ENCODE peak calls at places on chromosomes 1 and 21, in five cellular contexts. One of them, this sample, is unnamed.
A peak's percentile ranks its signal among the peaks of the same experiment; 100 is the strongest.

GRCh38 chr1:235152235-235152634 is 8.8 kb downstream of the RBM34 start:
- DNase-seq in PC-3: no peak
- DNase-seq in BE2C: no peak
- DNase-seq in bronchial epithelial cell: no peak
- DNase-seq in cardiac fibroblast: no peak
- DNase-seq in this sample: no peak

GRCh38 chr1:160607051-160608032 is 28.0 kb upstream of the CD84 start:
- DNase-seq in PC-3: peak; percentile 88
- DNase-seq in BE2C: peak; percentile 41
- DNase-seq in bronchial epithelial cell: peak; percentile 83
- DNase-seq in cardiac fibroblast: peak; percentile 84
- DNase-seq in this sample: peak; percentile 88

GRCh38 chr21:29985866-29986265 is 46.1 kb upstream of the GRIK1 start:
- DNase-seq in PC-3: no peak
- DNase-seq in BE2C: no peak
- DNase-seq in bronchial epithelial cell: no peak
- DNase-seq in cardiac fibroblast: no peak
- DNase-seq in this sample: no peak

GRCh38 chr1:222728746-222729145 is 8.3 kb upstream of the FAM177B start:
- DNase-seq in PC-3: no peak
- DNase-seq in BE2C: no peak
- DNase-seq in bronchial epithelial cell: no peak
- DNase-seq in cardiac fibroblast: no peak
- DNase-seq in this sample: no peak

GRCh38 chr1:113507552-113508214 is 117.4 kb downstream of the MAGI3 start:
- DNase-seq in PC-3: no peak
- DNase-seq in BE2C: no peak
- DNase-seq in bronchial epithelial cell: no peak
- DNase-seq in cardiac fibroblast: no peak
- DNase-seq in this sample: no peak

GRCh38 chr1:52403566-52404115 is 582 bp downstream of the ORC1 start:
- DNase-seq in PC-3: peak; percentile 82
- DNase-seq in BE2C: peak; percentile 17
- DNase-seq in bronchial epithelial cell: peak; percentile 87
- DNase-seq in cardiac fibroblast: peak; percentile 71
- DNase-seq in this sample: peak; percentile 87

GRCh38 chr1:219147571-219148019 is 26.1 kb upstream of the LYPLAL1 start:
- DNase-seq in PC-3: no peak
- DNase-seq in BE2C: no peak
- DNase-seq in bronchial epithelial cell: no peak
- DNase-seq in cardiac fibroblast: no peak
- DNase-seq in this sample: no peak

GRCh38 chr1:43294761-43295160 is 6.0 kb upstream of the TIE1 start:
- DNase-seq in PC-3: no peak
- DNase-seq in BE2C: no peak
- DNase-seq in bronchial epithelial cell: no peak
- DNase-seq in cardiac fibroblast: no peak
- DNase-seq in this sample: no peak

GRCh38 chr1:173527151-173527826 is 50.2 kb downstream of the PRDX6 start:
- DNase-seq in PC-3: peak; percentile 58
- DNase-seq in BE2C: peak; percentile 33
- DNase-seq in bronchial epithelial cell: peak; percentile 71
- DNase-seq in cardiac fibroblast: peak; percentile 65
- DNase-seq in this sample: peak; percentile 83

GRCh38 chr1:93827633-93828436 is 51.2 kb downstream of the DNTTIP2 start:
- DNase-seq in PC-3: peak; percentile 63
- DNase-seq in BE2C: no peak
- DNase-seq in bronchial epithelial cell: peak; percentile 67
- DNase-seq in cardiac fibroblast: peak; percentile 54
- DNase-seq in this sample: peak; percentile 65

GRCh38 chr1:174008979-174009378 is 13.2 kb downstream of the RC3H1 start:
- DNase-seq in PC-3: no peak
- DNase-seq in BE2C: no peak
- DNase-seq in bronchial epithelial cell: no peak
- DNase-seq in cardiac fibroblast: peak; percentile 13
- DNase-seq in this sample: no peak

GRCh38 chr1:193754732-193755427 is 568.5 kb upstream of the B3GALT2 start:
- DNase-seq in PC-3: peak; percentile 29
- DNase-seq in BE2C: no peak
- DNase-seq in bronchial epithelial cell: peak; percentile 10
- DNase-seq in cardiac fibroblast: peak; percentile 31
- DNase-seq in this sample: peak; percentile 17

GRCh38 chr1:6521502-6521901 is 30.0 kb upstream of the PLEKHG5 start:
- DNase-seq in PC-3: peak; percentile 64
- DNase-seq in BE2C: no peak
- DNase-seq in bronchial epithelial cell: peak; percentile 62
- DNase-seq in cardiac fibroblast: no peak
- DNase-seq in this sample: peak; percentile 75

GRCh38 chr1:31013187-31013864 is 52.2 kb downstream of the PUM1 start:
- DNase-seq in PC-3: no peak
- DNase-seq in BE2C: no peak
- DNase-seq in bronchial epithelial cell: peak; percentile 86
- DNase-seq in cardiac fibroblast: peak; percentile 30
- DNase-seq in this sample: peak; percentile 77

GRCh38 chr1:234987415-234988159 is 141.1 kb downstream of the TOMM20 start:
- DNase-seq in PC-3: peak; percentile 72
- DNase-seq in BE2C: no peak
- DNase-seq in bronchial epithelial cell: no peak
- DNase-seq in cardiac fibroblast: peak; percentile 98
- DNase-seq in this sample: peak; percentile 40

GRCh38 chr1:107339775-107340174 is 198.9 kb downstream of the NTNG1 start:
- DNase-seq in PC-3: no peak
- DNase-seq in BE2C: peak; percentile 63
- DNase-seq in bronchial epithelial cell: no peak
- DNase-seq in cardiac fibroblast: no peak
- DNase-seq in this sample: no peak

GRCh38 chr1:109877320-109877771 is 33.3 kb upstream of the CSF1 start:
- DNase-seq in PC-3: no peak
- DNase-seq in BE2C: no peak
- DNase-seq in bronchial epithelial cell: no peak
- DNase-seq in cardiac fibroblast: peak; percentile 95
- DNase-seq in this sample: peak; percentile 53

GRCh38 chr1:119674110-119674509 is 26.0 kb upstream of the ZNF697 start:
- DNase-seq in PC-3: peak; percentile 87
- DNase-seq in BE2C: no peak
- DNase-seq in bronchial epithelial cell: peak; percentile 92
- DNase-seq in cardiac fibroblast: peak; percentile 68
- DNase-seq in this sample: peak; percentile 89

GRCh38 chr1:61807606-61808005 is 65.3 kb downstream of the PATJ start:
- DNase-seq in PC-3: no peak
- DNase-seq in BE2C: no peak
- DNase-seq in bronchial epithelial cell: no peak
- DNase-seq in cardiac fibroblast: no peak
- DNase-seq in this sample: no peak

GRCh38 chr1:78491311-78492071 is 717 bp downstream of the PTGFR start:
- DNase-seq in PC-3: peak; percentile 58
- DNase-seq in BE2C: peak; percentile 18
- DNase-seq in bronchial epithelial cell: no peak
- DNase-seq in cardiac fibroblast: peak; percentile 43
- DNase-seq in this sample: peak; percentile 34

GRCh38 chr1:29117381-29117780 is 6.3 kb downstream of the TMEM200B start:
- DNase-seq in PC-3: no peak
- DNase-seq in BE2C: no peak
- DNase-seq in bronchial epithelial cell: no peak
- DNase-seq in cardiac fibroblast: no peak
- DNase-seq in this sample: no peak

GRCh38 chr1:910311-910880 is 13.3 kb upstream of the SAMD11 start:
- DNase-seq in PC-3: no peak
- DNase-seq in BE2C: peak; percentile 29
- DNase-seq in bronchial epithelial cell: no peak
- DNase-seq in cardiac fibroblast: no peak
- DNase-seq in this sample: no peak

GRCh38 chr21:36126621-36127110 is 8.2 kb upstream of the CBR3 start:
- DNase-seq in PC-3: no peak
- DNase-seq in BE2C: no peak
- DNase-seq in bronchial epithelial cell: peak; percentile 90
- DNase-seq in cardiac fibroblast: no peak
- DNase-seq in this sample: peak; percentile 69

GRCh38 chr21:36542312-36543101 is 62.6 kb upstream of the CLDN14 start:
- DNase-seq in PC-3: no peak
- DNase-seq in BE2C: no peak
- DNase-seq in bronchial epithelial cell: peak; percentile 3
- DNase-seq in cardiac fibroblast: no peak
- DNase-seq in this sample: peak; percentile 9

GRCh38 chr1:51624851-51625250 is 8.0 kb downstream of the OSBPL9 start:
- DNase-seq in PC-3: peak; percentile 56
- DNase-seq in BE2C: no peak
- DNase-seq in bronchial epithelial cell: no peak
- DNase-seq in cardiac fibroblast: no peak
- DNase-seq in this sample: no peak

GRCh38 chr1:77824083-77824482 is 44.6 kb downstream of the MIGA1 start:
- DNase-seq in PC-3: peak; percentile 79
- DNase-seq in BE2C: no peak
- DNase-seq in bronchial epithelial cell: peak; percentile 44
- DNase-seq in cardiac fibroblast: peak; percentile 72
- DNase-seq in this sample: peak; percentile 60

GRCh38 chr1:233479026-233479890 is 134.6 kb upstream of the KCNK1 start:
- DNase-seq in PC-3: peak; percentile 51
- DNase-seq in BE2C: no peak
- DNase-seq in bronchial epithelial cell: no peak
- DNase-seq in cardiac fibroblast: no peak
- DNase-seq in this sample: no peak

GRCh38 chr1:23282967-23283366 is 61.1 kb downstream of the HNRNPR start:
- DNase-seq in PC-3: peak; percentile 84
- DNase-seq in BE2C: no peak
- DNase-seq in bronchial epithelial cell: peak; percentile 81
- DNase-seq in cardiac fibroblast: peak; percentile 67
- DNase-seq in this sample: peak; percentile 70

DNA sequence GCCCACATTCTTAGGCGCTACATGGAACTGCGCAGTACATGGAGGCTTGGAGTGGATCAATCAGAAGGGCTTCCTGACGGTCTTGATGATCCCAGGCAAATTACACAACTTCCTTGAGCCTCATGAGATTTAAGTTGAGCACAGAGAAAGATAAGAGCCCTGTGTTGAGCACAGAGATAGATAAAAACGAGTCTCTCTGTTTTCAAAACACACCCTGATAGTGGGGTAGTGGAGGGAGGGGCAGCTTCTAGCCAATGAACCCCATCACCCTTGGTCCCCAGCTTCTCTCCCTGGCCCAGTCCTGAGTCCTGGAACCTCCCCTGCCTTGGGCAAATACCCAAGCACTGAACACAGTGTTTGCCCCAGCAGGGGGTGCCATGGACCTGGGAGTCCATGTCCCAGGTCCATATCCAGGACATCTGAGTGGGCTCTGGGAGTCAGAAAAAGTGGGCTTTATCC is 9.1 kb downstream of the POU3F1 start:
- DNase-seq in PC-3: peak; percentile 44
- DNase-seq in BE2C: peak; percentile 32
- DNase-seq in bronchial epithelial cell: no peak
- DNase-seq in cardiac fibroblast: peak; percentile 61
- DNase-seq in this sample: peak; percentile 23
- TF ChIP-seq CTCF in PC-3: peak; percentile 57
- TF ChIP-seq CTCF in BE2C: peak; percentile 45
- TF ChIP-seq CTCF in bronchial epithelial cell: peak; percentile 28
- TF ChIP-seq CTCF in cardiac fibroblast: peak; percentile 18
- TF ChIP-seq CTCF in this sample: peak; percentile 18

GRCh38 chr21:20997308-20997632 is 939 bp upstream of the NCAM2 start:
- DNase-seq in PC-3: no peak
- DNase-seq in BE2C: no peak
- DNase-seq in bronchial epithelial cell: no peak
- DNase-seq in cardiac fibroblast: peak; percentile 1
- DNase-seq in this sample: no peak
- H3K4me3 ChIP-seq in PC-3: no peak overlapping the region
- H3K4me3 ChIP-seq in BE2C: no peak overlapping the region
- H3K4me3 ChIP-seq in bronchial epithelial cell: no peak overlapping the region
- H3K4me3 ChIP-seq in cardiac fibroblast: peak overlapping the region; percentile 57
- H3K4me3 ChIP-seq in this sample: no peak overlapping the region

GRCh38 chr1:59985901-59986735 is 59.5 kb upstream of the CYP2J2 start:
- DNase-seq in PC-3: no peak
- DNase-seq in BE2C: no peak
- DNase-seq in bronchial epithelial cell: no peak
- DNase-seq in cardiac fibroblast: no peak
- DNase-seq in this sample: peak; percentile 9
- TF ChIP-seq CTCF in PC-3: no peak
- TF ChIP-seq CTCF in BE2C: no peak
- TF ChIP-seq CTCF in bronchial epithelial cell: no peak
- TF ChIP-seq CTCF in cardiac fibroblast: no peak
- TF ChIP-seq CTCF in this sample: no peak

GRCh38 chr21:44933938-44934260 is 5.9 kb upstream of the SLX9 start:
- DNase-seq in PC-3: no peak
- DNase-seq in BE2C: no peak
- DNase-seq in bronchial epithelial cell: no peak
- DNase-seq in cardiac fibroblast: no peak
- DNase-seq in this sample: no peak

GRCh38 chr21:44934276-44934675 is 5.6 kb upstream of the SLX9 start:
- DNase-seq in PC-3: no peak
- DNase-seq in BE2C: no peak
- DNase-seq in bronchial epithelial cell: no peak
- DNase-seq in cardiac fibroblast: no peak
- DNase-seq in this sample: no peak

GRCh38 chr21:44934797-44935532 is 4.9 kb upstream of the SLX9 start:
- DNase-seq in PC-3: no peak
- DNase-seq in BE2C: no peak
- DNase-seq in bronchial epithelial cell: no peak
- DNase-seq in cardiac fibroblast: no peak
- DNase-seq in this sample: no peak

GRCh38 chr21:44932366-44933181 is 7.3 kb upstream of the SLX9 start:
- DNase-seq in PC-3: peak; percentile 56
- DNase-seq in BE2C: peak; percentile 43
- DNase-seq in bronchial epithelial cell: no peak
- DNase-seq in cardiac fibroblast: no peak
- DNase-seq in this sample: peak; percentile 38

GRCh38 chr21:44933199-44933937 is 6.5 kb upstream of the SLX9 start:
- DNase-seq in PC-3: no peak
- DNase-seq in BE2C: no peak
- DNase-seq in bronchial epithelial cell: no peak
- DNase-seq in cardiac fibroblast: no peak
- DNase-seq in this sample: no peak
- H3K4me3 ChIP-seq in PC-3: peak overlapping the region; percentile 77
- H3K4me3 ChIP-seq in BE2C: no peak overlapping the region
- H3K4me3 ChIP-seq in bronchial epithelial cell: no peak overlapping the region
- H3K4me3 ChIP-seq in cardiac fibroblast: no peak overlapping the region
- H3K4me3 ChIP-seq in this sample: no peak overlapping the region

DNA sequence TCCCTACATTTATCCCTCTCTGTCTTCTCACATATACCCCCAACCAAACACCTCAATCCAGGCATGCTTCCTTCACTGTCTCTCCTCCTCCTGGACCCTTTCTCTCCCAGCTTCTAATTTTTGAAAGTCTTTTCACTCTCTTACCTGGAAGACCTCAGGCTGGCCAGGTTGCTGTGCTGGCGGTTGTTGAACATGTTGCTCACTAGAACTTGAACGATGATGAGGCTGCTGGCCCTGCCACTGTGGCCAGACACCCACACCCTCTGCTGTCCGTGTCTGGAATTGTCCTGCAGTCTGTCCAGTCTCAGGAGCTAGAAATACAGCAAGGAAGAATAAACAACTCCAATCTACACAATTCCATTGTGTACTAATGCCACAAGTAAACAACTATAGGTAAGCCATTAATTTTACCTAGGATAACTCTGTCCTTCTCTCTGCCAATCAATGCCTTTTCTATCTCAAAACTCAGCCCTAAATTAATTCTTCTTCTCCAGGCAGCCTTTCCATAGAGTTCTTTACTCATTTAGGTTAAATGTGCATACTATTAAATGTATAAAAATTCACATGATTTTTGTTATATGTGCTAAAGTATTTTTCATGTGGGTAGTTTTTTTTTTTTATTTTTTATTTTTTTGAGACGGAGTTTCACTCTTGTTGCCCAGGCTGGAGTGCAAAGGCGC is 5.1 kb upstream of the CTSK start:
- DNase-seq in PC-3: peak; percentile 79
- DNase-seq in BE2C: peak; percentile 70
- DNase-seq in bronchial epithelial cell: peak; percentile 74
- DNase-seq in cardiac fibroblast: peak; percentile 81
- DNase-seq in this sample: peak; percentile 85
- TF ChIP-seq CTCF in PC-3: peak; percentile 96
- TF ChIP-seq CTCF in BE2C: peak; percentile 90
- TF ChIP-seq CTCF in bronchial epithelial cell: peak; percentile 85
- TF ChIP-seq CTCF in cardiac fibroblast: peak; percentile 92
- TF ChIP-seq CTCF in this sample: peak; percentile 97